ENCODE peak calls at places on chromosomes 4 and X, in eight cellular contexts. I, O, Y, U, G, T, M and E are unnamed samples.
A peak's percentile ranks its signal among the peaks of the same experiment; 100 is the strongest.

GRCh38 chr4:26020896-26021295 is 106.9 kb downstream of the SMIM20 start:
- DNase-seq in I (no peak), Y (no peak), U (no peak), O (no peak), T (no peak), G (peak; percentile 19), M (no peak), E (no peak)

GRCh38 chr4:161538941-161539340 is 624.9 kb downstream of the FSTL5 start:
- DNase-seq in Y (no peak), T (no peak), O (no peak), U (no peak), I (no peak), G (no peak), M (no peak), E (no peak)

GRCh38 chr4:128858875-128859696 is 49.6 kb downstream of the JADE1 start:
- DNase-seq in O (no peak), U (no peak), Y (peak; percentile 35), T (no peak), G (no peak), I (no peak), M (no peak), E (no peak)

GRCh38 chr4:152021788-152022438 is 261.1 kb upstream of the GATB start:
- DNase-seq in G (no peak), T (no peak), I (no peak), M (no peak), Y (peak; percentile 83), O (no peak), U (no peak), E (no peak)

GRCh38 chr4:140237616-140238352 is 83.8 kb upstream of the MAML3 start:
- DNase-seq in G (peak; percentile 89), T (peak; percentile 93), Y (peak; percentile 85), O (peak; percentile 90), U (peak; percentile 90), M (peak; percentile 65), I (peak; percentile 65), E (peak; percentile 83)

GRCh38 chr4:140049924-140050681 is 103.9 kb downstream of the MAML3 start:
- DNase-seq in U (peak; percentile 69), Y (no peak), I (peak; percentile 35), O (peak; percentile 95), M (no peak), G (peak; percentile 82), T (peak; percentile 14), E (peak; percentile 88)

GRCh38 chr4:2651546-2651945 is 104.6 kb downstream of the TNIP2 start:
- DNase-seq in I (no peak), M (no peak), U (no peak), O (no peak), Y (no peak), G (no peak), T (no peak), E (no peak)

GRCh38 chrX:130637591-130637990 is 235.8 kb downstream of the RBMX2 start:
- DNase-seq in G (no peak), T (no peak), O (no peak), U (no peak), Y (no peak), I (no peak), M (no peak), E (no peak)

GRCh38 chr4:99655315-99656081 is 2.1 kb downstream of the C4orf54 start:
- DNase-seq in U (no peak), O (no peak), Y (peak; percentile 63), G (peak; percentile 3), T (peak; percentile 74), M (no peak), I (no peak), E (no peak)

GRCh38 chr4:1495416-1496115 is 89.3 kb upstream of the NKX1-1 start:
- DNase-seq in I (no peak), Y (peak; percentile 21), G (no peak), M (no peak), T (no peak), O (no peak), U (no peak), E (no peak)

GRCh38 chr4:66252291-66252690 is 582.0 kb upstream of the EPHA5 start:
- DNase-seq in I (no peak), O (peak; percentile 1), U (no peak), Y (no peak), G (no peak), T (no peak), M (no peak), E (no peak)

GRCh38 chr4:150578745-150579470 is 3.0 kb upstream of the MAB21L2 start:
- DNase-seq in U (peak; percentile 40), G (no peak), M (peak; percentile 89), Y (no peak), T (peak; percentile 38), O (no peak), I (peak; percentile 38), E (no peak)

GRCh38 chrX:6981718-6982406 is 165.7 kb upstream of the STS start:
- DNase-seq in G (no peak), M (no peak), T (no peak), U (no peak), I (no peak), O (no peak), Y (no peak), E (no peak)